ENCODE peak calls at places on chromosome 21, in nine cellular contexts. One of them, this sample, is unnamed.

GRCh38 chr21:25509862-25510261 is 97.4 kb downstream of the MRPL39 start:
- DNase-seq in small intestine: no peak
- DNase-seq in psoas muscle: no peak
- DNase-seq in neural progenitor cell: no peak
- DNase-seq in CD4-positive, CD25-positive, alpha-beta regulatory T cell: no peak
- DNase-seq in BE2C: no peak
- DNase-seq in aorta: no peak
- DNase-seq in cardiac muscle cell: no peak
- DNase-seq in stomach: no peak
- DNase-seq in this sample: no peak

GRCh38 chr21:27202301-27202700 is 235.4 kb upstream of the ADAMTS5 start:
- DNase-seq in small intestine: no peak
- DNase-seq in psoas muscle: no peak
- DNase-seq in neural progenitor cell: no peak
- DNase-seq in CD4-positive, CD25-positive, alpha-beta regulatory T cell: no peak
- DNase-seq in BE2C: no peak
- DNase-seq in aorta: no peak
- DNase-seq in cardiac muscle cell: no peak
- DNase-seq in stomach: no peak
- DNase-seq in this sample: no peak

GRCh38 chr21:33396436-33396835 is 6.8 kb upstream of the IFNGR2 start:
- DNase-seq in small intestine: no peak
- DNase-seq in psoas muscle: no peak
- DNase-seq in neural progenitor cell: no peak
- DNase-seq in CD4-positive, CD25-positive, alpha-beta regulatory T cell: no peak
- DNase-seq in BE2C: no peak
- DNase-seq in aorta: no peak
- DNase-seq in cardiac muscle cell: no peak
- DNase-seq in stomach: no peak
- DNase-seq in this sample: no peak

GRCh38 chr21:30336596-30336995 is 898 bp downstream of the KRTAP27-1 start:
- DNase-seq in small intestine: no peak
- DNase-seq in psoas muscle: no peak
- DNase-seq in neural progenitor cell: no peak
- DNase-seq in CD4-positive, CD25-positive, alpha-beta regulatory T cell: no peak
- DNase-seq in BE2C: no peak
- DNase-seq in aorta: no peak
- DNase-seq in cardiac muscle cell: peak; percentile 43
- DNase-seq in stomach: no peak
- DNase-seq in this sample: no peak

GRCh38 chr21:35084869-35085268 is 35.8 kb upstream of the RUNX1 start:
- DNase-seq in small intestine: no peak
- DNase-seq in psoas muscle: no peak
- DNase-seq in neural progenitor cell: no peak
- DNase-seq in CD4-positive, CD25-positive, alpha-beta regulatory T cell: no peak
- DNase-seq in BE2C: no peak
- DNase-seq in aorta: no peak
- DNase-seq in cardiac muscle cell: peak; percentile 72
- DNase-seq in stomach: no peak
- DNase-seq in this sample: no peak

GRCh38 chr21:34900376-34900775 is 148.7 kb downstream of the RUNX1 start:
- DNase-seq in small intestine: peak; percentile 77
- DNase-seq in psoas muscle: no peak
- DNase-seq in neural progenitor cell: no peak
- DNase-seq in CD4-positive, CD25-positive, alpha-beta regulatory T cell: no peak
- DNase-seq in BE2C: no peak
- DNase-seq in aorta: no peak
- DNase-seq in cardiac muscle cell: no peak
- DNase-seq in stomach: no peak
- DNase-seq in this sample: no peak

GRCh38 chr21:35190201-35190701 is 141.1 kb upstream of the RUNX1 start:
- DNase-seq in small intestine: peak; percentile 67
- DNase-seq in psoas muscle: no peak
- DNase-seq in neural progenitor cell: no peak
- DNase-seq in CD4-positive, CD25-positive, alpha-beta regulatory T cell: no peak
- DNase-seq in BE2C: no peak
- DNase-seq in aorta: no peak
- DNase-seq in cardiac muscle cell: no peak
- DNase-seq in stomach: no peak
- DNase-seq in this sample: no peak

GRCh38 chr21:25582888-25583287 is 24.4 kb downstream of the MRPL39 start:
- DNase-seq in small intestine: no peak
- DNase-seq in psoas muscle: no peak
- DNase-seq in neural progenitor cell: no peak
- DNase-seq in CD4-positive, CD25-positive, alpha-beta regulatory T cell: no peak
- DNase-seq in BE2C: no peak
- DNase-seq in aorta: no peak
- DNase-seq in cardiac muscle cell: no peak
- DNase-seq in stomach: no peak
- DNase-seq in this sample: no peak

GRCh38 chr21:34667761-34668160 is 1.0 kb upstream of the CLIC6 start:
- DNase-seq in small intestine: no peak
- DNase-seq in psoas muscle: no peak
- DNase-seq in neural progenitor cell: no peak
- DNase-seq in CD4-positive, CD25-positive, alpha-beta regulatory T cell: no peak
- DNase-seq in BE2C: no peak
- DNase-seq in aorta: no peak
- DNase-seq in cardiac muscle cell: no peak
- DNase-seq in stomach: no peak
- DNase-seq in this sample: no peak

GRCh38 chr21:33273044-33273443 is 6.9 kb downstream of the IL10RB start:
- DNase-seq in small intestine: no peak
- DNase-seq in psoas muscle: no peak
- DNase-seq in neural progenitor cell: no peak
- DNase-seq in CD4-positive, CD25-positive, alpha-beta regulatory T cell: no peak
- DNase-seq in BE2C: no peak
- DNase-seq in aorta: no peak
- DNase-seq in cardiac muscle cell: peak; percentile 42
- DNase-seq in stomach: no peak
- DNase-seq in this sample: no peak

GRCh38 chr21:30839304-30839703 is 9.7 kb upstream of the KRTAP7-1 start:
- DNase-seq in small intestine: peak; percentile 10
- DNase-seq in psoas muscle: no peak
- DNase-seq in neural progenitor cell: peak; percentile 75
- DNase-seq in CD4-positive, CD25-positive, alpha-beta regulatory T cell: no peak
- DNase-seq in BE2C: peak; percentile 36
- DNase-seq in aorta: no peak
- DNase-seq in cardiac muscle cell: peak; percentile 1
- DNase-seq in stomach: no peak
- DNase-seq in this sample: no peak

GRCh38 chr21:35436899-35437298 is 387.8 kb upstream of the RUNX1 start:
- DNase-seq in small intestine: peak; percentile 5
- DNase-seq in psoas muscle: no peak
- DNase-seq in neural progenitor cell: no peak
- DNase-seq in CD4-positive, CD25-positive, alpha-beta regulatory T cell: no peak
- DNase-seq in BE2C: no peak
- DNase-seq in aorta: no peak
- DNase-seq in cardiac muscle cell: no peak
- DNase-seq in stomach: no peak
- DNase-seq in this sample: no peak

GRCh38 chr21:45750924-45751323 is 107.4 kb downstream of the PCBP3 start:
- DNase-seq in small intestine: no peak
- DNase-seq in psoas muscle: no peak
- DNase-seq in neural progenitor cell: no peak
- DNase-seq in CD4-positive, CD25-positive, alpha-beta regulatory T cell: no peak
- DNase-seq in BE2C: no peak
- DNase-seq in aorta: no peak
- DNase-seq in cardiac muscle cell: no peak
- DNase-seq in stomach: no peak
- DNase-seq in this sample: no peak

GRCh38 chr21:45761703-45762102 is 118.2 kb downstream of the PCBP3 start:
- DNase-seq in small intestine: no peak
- DNase-seq in psoas muscle: no peak
- DNase-seq in neural progenitor cell: no peak
- DNase-seq in CD4-positive, CD25-positive, alpha-beta regulatory T cell: no peak
- DNase-seq in BE2C: no peak
- DNase-seq in aorta: no peak
- DNase-seq in cardiac muscle cell: no peak
- DNase-seq in stomach: no peak
- DNase-seq in this sample: no peak

GRCh38 chr21:45753445-45753844 is 109.9 kb downstream of the PCBP3 start:
- DNase-seq in small intestine: no peak
- DNase-seq in psoas muscle: no peak
- DNase-seq in neural progenitor cell: no peak
- DNase-seq in CD4-positive, CD25-positive, alpha-beta regulatory T cell: no peak
- DNase-seq in BE2C: no peak
- DNase-seq in aorta: no peak
- DNase-seq in cardiac muscle cell: no peak
- DNase-seq in stomach: no peak
- DNase-seq in this sample: no peak

GRCh38 chr21:45756669-45757068 is 113.1 kb downstream of the PCBP3 start:
- DNase-seq in small intestine: no peak
- DNase-seq in psoas muscle: no peak
- DNase-seq in neural progenitor cell: no peak
- DNase-seq in CD4-positive, CD25-positive, alpha-beta regulatory T cell: no peak
- DNase-seq in BE2C: no peak
- DNase-seq in aorta: no peak
- DNase-seq in cardiac muscle cell: no peak
- DNase-seq in stomach: no peak
- DNase-seq in this sample: no peak

DNA sequence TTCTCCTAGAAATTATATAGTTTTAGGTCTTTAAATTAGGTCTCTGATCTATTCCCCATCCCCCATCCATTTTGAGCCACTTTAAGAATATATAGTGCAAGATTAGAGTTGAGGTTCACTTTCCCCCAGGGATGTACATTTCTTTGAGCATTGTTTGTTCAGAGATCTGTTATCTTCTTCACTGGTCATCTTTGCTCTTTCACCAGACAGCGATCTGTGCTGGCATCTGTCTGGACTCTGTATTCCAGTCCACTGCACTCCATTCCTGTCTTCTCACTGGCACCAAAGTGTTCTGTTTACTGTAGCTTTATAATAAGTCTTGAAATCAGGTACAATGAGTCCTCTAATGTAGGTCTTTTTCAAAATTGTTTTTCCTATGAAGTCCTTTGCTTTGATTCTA is 112.5 kb downstream of the PCBP3 start:
- DNase-seq in small intestine: no peak
- DNase-seq in psoas muscle: no peak
- DNase-seq in neural progenitor cell: no peak
- DNase-seq in CD4-positive, CD25-positive, alpha-beta regulatory T cell: no peak
- DNase-seq in BE2C: no peak
- DNase-seq in aorta: no peak
- DNase-seq in cardiac muscle cell: no peak
- DNase-seq in stomach: no peak
- DNase-seq in this sample: no peak
- H3K9me3 ChIP-seq in small intestine: no peaks in the 10 kb centered on the region
- H3K9me3 ChIP-seq in psoas muscle: no peaks in the 10 kb centered on the region
- H3K9me3 ChIP-seq in neural progenitor cell: no peaks in the 10 kb centered on the region
- H3K9me3 ChIP-seq in CD4-positive, CD25-positive, alpha-beta regulatory T cell: no peaks in the 10 kb centered on the region
- H3K9me3 ChIP-seq in BE2C: peaks cover 3% of the 10 kb centered on the region
- H3K9me3 ChIP-seq in aorta: peaks cover 1% of the 10 kb centered on the region
- H3K9me3 ChIP-seq in cardiac muscle cell: no peaks in the 10 kb centered on the region
- H3K9me3 ChIP-seq in stomach: peaks cover 5% of the 10 kb centered on the region
- H3K9me3 ChIP-seq in this sample: no peaks in the 10 kb centered on the region

GRCh38 chr21:16492356-16492755 is 762.6 kb downstream of the USP25 start:
- DNase-seq in small intestine: no peak
- DNase-seq in psoas muscle: no peak
- DNase-seq in neural progenitor cell: no peak
- DNase-seq in CD4-positive, CD25-positive, alpha-beta regulatory T cell: no peak
- DNase-seq in BE2C: no peak
- DNase-seq in aorta: no peak
- DNase-seq in cardiac muscle cell: no peak
- DNase-seq in stomach: no peak
- DNase-seq in this sample: no peak
- H3K9me3 ChIP-seq in small intestine: no peaks in the 10 kb centered on the region
- H3K9me3 ChIP-seq in psoas muscle: no peaks in the 10 kb centered on the region
- H3K9me3 ChIP-seq in neural progenitor cell: no peaks in the 10 kb centered on the region
- H3K9me3 ChIP-seq in CD4-positive, CD25-positive, alpha-beta regulatory T cell: no peaks in the 10 kb centered on the region
- H3K9me3 ChIP-seq in BE2C: no peaks in the 10 kb centered on the region
- H3K9me3 ChIP-seq in aorta: no peaks in the 10 kb centered on the region
- H3K9me3 ChIP-seq in cardiac muscle cell: no peaks in the 10 kb centered on the region
- H3K9me3 ChIP-seq in stomach: no peaks in the 10 kb centered on the region
- H3K9me3 ChIP-seq in this sample: no peaks in the 10 kb centered on the region

DNA sequence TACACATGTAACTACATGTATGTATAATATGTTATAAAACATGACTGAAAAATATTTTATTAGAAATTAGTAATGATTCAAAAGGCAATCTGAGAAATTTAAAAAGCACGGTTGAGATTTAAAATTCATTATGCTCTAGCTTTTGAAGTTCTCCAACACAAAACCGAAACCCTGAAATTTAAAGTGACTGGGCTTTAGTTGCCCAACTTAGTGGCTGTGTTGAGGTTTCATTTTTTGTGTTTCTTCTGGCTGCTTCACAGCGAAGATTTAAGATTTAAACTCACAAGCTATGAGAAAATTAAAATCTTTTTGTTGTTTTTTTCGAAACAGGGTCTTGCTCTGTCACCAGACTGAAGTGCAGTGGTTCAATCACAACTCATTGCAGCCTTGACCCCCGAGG is 1058.7 kb downstream of the NCAM2 start:
- DNase-seq in small intestine: no peak
- DNase-seq in psoas muscle: no peak
- DNase-seq in neural progenitor cell: no peak
- DNase-seq in CD4-positive, CD25-positive, alpha-beta regulatory T cell: no peak
- DNase-seq in BE2C: no peak
- DNase-seq in aorta: no peak
- DNase-seq in cardiac muscle cell: no peak
- DNase-seq in stomach: no peak
- DNase-seq in this sample: no peak
- H3K9me3 ChIP-seq in small intestine: no peaks in the 10 kb centered on the region
- H3K9me3 ChIP-seq in psoas muscle: no peaks in the 10 kb centered on the region
- H3K9me3 ChIP-seq in neural progenitor cell: no peaks in the 10 kb centered on the region
- H3K9me3 ChIP-seq in CD4-positive, CD25-positive, alpha-beta regulatory T cell: peaks cover 8% of the 10 kb centered on the region
- H3K9me3 ChIP-seq in BE2C: peaks cover 3% of the 10 kb centered on the region
- H3K9me3 ChIP-seq in aorta: no peaks in the 10 kb centered on the region
- H3K9me3 ChIP-seq in cardiac muscle cell: no peaks in the 10 kb centered on the region
- H3K9me3 ChIP-seq in stomach: no peaks in the 10 kb centered on the region
- H3K9me3 ChIP-seq in this sample: no peaks in the 10 kb centered on the region

GRCh38 chr21:19508844-19509243 is 1105.3 kb upstream of the TMPRSS15 start:
- DNase-seq in small intestine: no peak
- DNase-seq in psoas muscle: no peak
- DNase-seq in neural progenitor cell: no peak
- DNase-seq in CD4-positive, CD25-positive, alpha-beta regulatory T cell: no peak
- DNase-seq in BE2C: no peak
- DNase-seq in aorta: no peak
- DNase-seq in cardiac muscle cell: no peak
- DNase-seq in stomach: no peak
- DNase-seq in this sample: no peak

GRCh38 chr21:19510653-19511052 is 1107.1 kb upstream of the TMPRSS15 start:
- DNase-seq in small intestine: no peak
- DNase-seq in psoas muscle: no peak
- DNase-seq in neural progenitor cell: no peak
- DNase-seq in CD4-positive, CD25-positive, alpha-beta regulatory T cell: no peak
- DNase-seq in BE2C: no peak
- DNase-seq in aorta: no peak
- DNase-seq in cardiac muscle cell: no peak
- DNase-seq in stomach: no peak
- DNase-seq in this sample: no peak

GRCh38 chr21:19510057-19510456 is 1106.5 kb upstream of the TMPRSS15 start:
- DNase-seq in small intestine: no peak
- DNase-seq in psoas muscle: no peak
- DNase-seq in neural progenitor cell: no peak
- DNase-seq in CD4-positive, CD25-positive, alpha-beta regulatory T cell: no peak
- DNase-seq in BE2C: no peak
- DNase-seq in aorta: no peak
- DNase-seq in cardiac muscle cell: no peak
- DNase-seq in stomach: no peak
- DNase-seq in this sample: no peak

GRCh38 chr21:19507682-19508260 is 1104.2 kb upstream of the TMPRSS15 start:
- DNase-seq in small intestine: no peak
- DNase-seq in psoas muscle: no peak
- DNase-seq in neural progenitor cell: peak; percentile 31
- DNase-seq in CD4-positive, CD25-positive, alpha-beta regulatory T cell: no peak
- DNase-seq in BE2C: no peak
- DNase-seq in aorta: no peak
- DNase-seq in cardiac muscle cell: no peak
- DNase-seq in stomach: no peak
- DNase-seq in this sample: no peak

GRCh38 chr21:19508442-19508841 is 1104.9 kb upstream of the TMPRSS15 start:
- DNase-seq in small intestine: no peak
- DNase-seq in psoas muscle: no peak
- DNase-seq in neural progenitor cell: no peak
- DNase-seq in CD4-positive, CD25-positive, alpha-beta regulatory T cell: no peak
- DNase-seq in BE2C: no peak
- DNase-seq in aorta: no peak
- DNase-seq in cardiac muscle cell: no peak
- DNase-seq in stomach: no peak
- DNase-seq in this sample: no peak
- H3K9me3 ChIP-seq in small intestine: no peaks in the 10 kb centered on the region
- H3K9me3 ChIP-seq in psoas muscle: peaks cover 6% of the 10 kb centered on the region
- H3K9me3 ChIP-seq in neural progenitor cell: no peaks in the 10 kb centered on the region
- H3K9me3 ChIP-seq in CD4-positive, CD25-positive, alpha-beta regulatory T cell: peaks cover 19% of the 10 kb centered on the region
- H3K9me3 ChIP-seq in BE2C: no peaks in the 10 kb centered on the region
- H3K9me3 ChIP-seq in aorta: no peaks in the 10 kb centered on the region
- H3K9me3 ChIP-seq in cardiac muscle cell: no peaks in the 10 kb centered on the region
- H3K9me3 ChIP-seq in stomach: peaks cover 10% of the 10 kb centered on the region
- H3K9me3 ChIP-seq in this sample: no peaks in the 10 kb centered on the region

This sample was measured in T-helper 17 cell.